ENCODE peak calls at places on chromosomes 3 and 15, in eight cellular contexts. J is K562, L is upper lobe of left lung, C is sigmoid colon, X is stomach, Z is HCT116, W is GM23338, T is H1. O is an unnamed sample. For H3K27me3, the result is how much of the 10 kb centered on the place peaks cover.

GRCh38 chr3:113268917-113269316 is 57.6 kb downstream of the BOC start:
- DNase-seq in L (no peak), J (no peak), X (no peak), C (no peak), Z (no peak), T (no peak), W (no peak), O (no peak)

GRCh38 chr15:42691308-42691707 is 45.6 kb downstream of the CDAN1 start:
- DNase-seq in Z (no peak), X (no peak), L (no peak), W (no peak), T (no peak), J (no peak), C (no peak), O (no peak)

GRCh38 chr15:64842099-64842940 is 605 bp downstream of the PLEKHO2 start:
- DNase-seq in Z (no peak), W (peak), L (no peak), T (no peak), C (peak), J (no peak), X (no peak), O (no peak)

GRCh38 chr3:134094491-134094890 is 64.8 kb upstream of the SLCO2A1 start:
- DNase-seq in J (no peak), W (no peak), L (no peak), C (no peak), T (no peak), Z (no peak), X (no peak), O (no peak)

GRCh38 chr15:57333487-57333886 is 42.8 kb upstream of the CGNL1 start:
- DNase-seq in J (no peak), X (no peak), W (no peak), T (no peak), Z (no peak), L (no peak), C (no peak), O (no peak)

GRCh38 chr3:45240292-45240691 is 14.2 kb upstream of the TMEM158 start:
- DNase-seq in C (no peak), T (no peak), Z (no peak), J (no peak), L (no peak), W (no peak), X (no peak), O (no peak)

GRCh38 chr15:77036537-77037474 is 34.1 kb downstream of the TSPAN3 start:
- DNase-seq in T (peak), C (peak), X (peak), J (no peak), L (no peak), W (no peak), Z (no peak), O (peak)

GRCh38 chr15:77907824-77908751 is 169.4 kb downstream of the TBC1D2B start:
- DNase-seq in L (peak), Z (peak), J (peak), X (peak), W (peak), T (no peak), C (peak), O (peak)

GRCh38 chr3:4928277-4928789 is 50.9 kb upstream of the BHLHE40 start:
- DNase-seq in L (no peak), T (no peak), W (no peak), Z (no peak), J (no peak), C (no peak), X (no peak), O (no peak)

GRCh38 chr3:171192176-171192854 is 165.8 kb upstream of the SLC2A2 start:
- DNase-seq in Z (peak), C (no peak), T (no peak), J (peak), W (no peak), L (no peak), X (no peak), O (no peak)

GRCh38 chr3:129387492-129387891 is 40.9 kb downstream of the EFCAB12 start:
- DNase-seq in T (no peak), C (no peak), Z (no peak), W (no peak), L (no peak), J (no peak), X (no peak), O (no peak)

GRCh38 chr3:126259411-126260391 is 79.3 kb upstream of the ALDH1L1 start:
- DNase-seq in L (peak), C (peak), Z (no peak), T (peak), J (peak), W (peak), X (peak), O (no peak)

GRCh38 chr3:10927551-10927950 is 65.0 kb upstream of the SLC6A1 start:
- DNase-seq in J (no peak), T (peak), W (no peak), Z (no peak), L (no peak), X (no peak), C (no peak), O (peak)

GRCh38 chr3:141331370-141332318 is 36.7 kb upstream of the ZBTB38 start:
- DNase-seq in C (peak), J (peak), L (no peak), X (no peak), Z (peak), W (no peak), T (no peak), O (no peak)

GRCh38 chr3:98884675-98885371 is 16.7 kb downstream of the DCBLD2 start:
- DNase-seq in L (no peak), X (no peak), Z (no peak), J (no peak), C (no peak), T (no peak), W (no peak), O (no peak)

GRCh38 chr3:29694783-29695182 is 413.9 kb downstream of the RBMS3 start:
- DNase-seq in W (peak), C (no peak), T (no peak), J (no peak), X (no peak), L (no peak), Z (peak), O (no peak)

GRCh38 chr3:3821780-3822179 is 22.5 kb downstream of the LRRN1 start:
- DNase-seq in T (no peak), Z (no peak), W (no peak), J (no peak), X (no peak), C (no peak), L (no peak), O (no peak)

GRCh38 chr3:112104774-112105173 is 18.6 kb downstream of the C3orf52 start:
- DNase-seq in X (no peak), Z (no peak), C (no peak), W (no peak), J (no peak), L (no peak), T (no peak), O (no peak)

GRCh38 chr3:10189557-10190374 is 25.0 kb downstream of the IRAK2 start:
- DNase-seq in Z (no peak), C (peak), L (no peak), T (no peak), X (peak), J (no peak), W (no peak), O (peak)

GRCh38 chr3:104165866-104166265 is 1200.8 kb upstream of the ALCAM start:
- DNase-seq in L (no peak), Z (no peak), C (no peak), X (no peak), T (no peak), J (no peak), W (no peak), O (no peak)

GRCh38 chr3:195352895-195353488 is 82.0 kb upstream of the XXYLT1 start:
- DNase-seq in W (peak), T (no peak), C (no peak), Z (peak), J (no peak), X (no peak), L (no peak), O (no peak)

GRCh38 chr3:15405448-15406050 is 21.8 kb downstream of the METTL6 start:
- DNase-seq in X (no peak), Z (peak), T (no peak), J (peak), W (peak), L (no peak), C (no peak), O (no peak)

GRCh38 chr3:102018544-102018943 is 169.2 kb downstream of the NFKBIZ start:
- DNase-seq in Z (no peak), L (no peak), T (no peak), W (no peak), X (no peak), C (no peak), J (no peak), O (no peak)

GRCh38 chr3:65946438-65946837 is 92.3 kb downstream of the MAGI1 start:
- DNase-seq in X (no peak), T (no peak), J (no peak), L (peak), W (no peak), Z (no peak), C (no peak), O (no peak)

GRCh38 chr15:60265057-60265456 is 132.7 kb downstream of the ANXA2 start:
- DNase-seq in L (no peak), T (no peak), X (no peak), C (no peak), W (no peak), Z (no peak), J (no peak), O (no peak)

GRCh38 chr3:150925751-150926201 is 20.5 kb upstream of the MINDY4B start:
- DNase-seq in J (peak), L (peak), W (peak), T (peak), C (no peak), Z (peak), X (peak), O (peak)

GRCh38 chr3:172939651-172940293 is 189.2 kb downstream of the ECT2 start:
- DNase-seq in Z (no peak), T (no peak), J (peak), C (no peak), W (peak), X (no peak), L (no peak), O (no peak)

GRCh38 chr15:26892119-26892518 is 25.3 kb downstream of the GABRA5 start:
- DNase-seq in L (peak), Z (no peak), T (no peak), X (no peak), W (no peak), J (no peak), C (no peak), O (no peak)

GRCh38 chr15:39874890-39875549 is 45.0 kb downstream of the GPR176 start:
- DNase-seq in W (peak), Z (peak), L (no peak), X (peak), C (no peak), J (no peak), T (no peak), O (no peak)

GRCh38 chr15:62618432-62618831 is 424.1 kb upstream of the TPM1 start:
- DNase-seq in C (no peak), X (no peak), L (no peak), W (no peak), J (no peak), Z (no peak), T (no peak), O (no peak)

GRCh38 chr3:106018929-106019328 is 150.1 kb upstream of the CBLB start:
- DNase-seq in C (no peak), J (no peak), L (no peak), T (no peak), Z (no peak), W (no peak), X (no peak), O (no peak)

GRCh38 chr3:127177226-127177625 is 15.7 kb upstream of the PRR23E start:
- DNase-seq in C (no peak), L (no peak), J (no peak), X (peak), T (no peak), W (no peak), Z (no peak), O (no peak)

GRCh38 chr15:60795889-60796288 is 316.9 kb upstream of the ICE2 start:
- DNase-seq in T (no peak), J (no peak), L (no peak), W (no peak), Z (no peak), X (no peak), C (no peak), O (no peak)

GRCh38 chr3:134496481-134497071 is 10.7 kb downstream of the CEP63 start:
- DNase-seq in L (no peak), J (peak), C (no peak), X (no peak), W (no peak), Z (no peak), T (no peak), O (no peak)

GRCh38 chr3:40387001-40387894 is at the start of gene ENTPD3:
- DNase-seq in J (peak), T (peak), C (no peak), X (peak), W (peak), Z (no peak), L (peak), O (peak)

GRCh38 chr3:127692501-127693335 is 20.0 kb downstream of the ABTB1 start:
- DNase-seq in J (no peak), W (no peak), L (no peak), X (no peak), T (no peak), Z (no peak), C (no peak), O (peak)

GRCh38 chr3:141646760-141647561 is 91.1 kb upstream of the RNF7 start:
- DNase-seq in T (no peak), J (peak), C (no peak), X (no peak), Z (peak), L (no peak), W (peak), O (no peak)

GRCh38 chr3:8988791-8989558 is 25.7 kb upstream of the RAD18 start:
- DNase-seq in Z (no peak), T (peak), C (no peak), X (no peak), J (no peak), W (no peak), L (no peak), O (no peak)

GRCh38 chr3:69855436-69856162 is 116.3 kb downstream of the MITF start:
- DNase-seq in W (no peak), L (no peak), J (no peak), X (no peak), T (no peak), Z (no peak), C (no peak), O (no peak)
- TF ChIP-seq CTCF in W (no peak), L (no peak), J (peak), X (no peak), T (no peak), Z (no peak), C (no peak), O (no peak)

DNA sequence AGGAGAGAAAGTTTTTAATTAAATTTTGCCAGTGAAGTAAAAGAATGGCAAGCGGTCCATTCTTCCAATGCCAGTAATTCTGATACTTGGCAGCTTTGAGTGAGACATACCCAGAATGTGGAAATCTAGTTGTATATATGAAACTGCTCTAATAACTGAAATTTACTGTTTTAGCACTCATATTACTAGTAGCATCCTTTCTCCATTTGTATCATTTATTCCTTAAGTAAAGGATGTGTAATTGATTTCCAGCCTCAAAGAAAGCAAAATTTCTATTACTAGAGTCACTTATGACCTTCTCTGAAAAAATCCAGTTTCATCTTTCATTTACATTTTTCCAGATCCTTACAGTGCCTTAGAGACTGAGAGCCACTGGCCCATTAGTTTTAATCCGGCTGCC is 65.1 kb downstream of the PBRM1 start:
- DNase-seq in Z (no peak), W (no peak), X (no peak), L (no peak), J (no peak), T (no peak), C (no peak), O (no peak)
- H3K27me3 ChIP-seq in Z (under half), W (under half), X (under half), L (under half), J (under half), T (under half), C (under half), O (under half)

DNA sequence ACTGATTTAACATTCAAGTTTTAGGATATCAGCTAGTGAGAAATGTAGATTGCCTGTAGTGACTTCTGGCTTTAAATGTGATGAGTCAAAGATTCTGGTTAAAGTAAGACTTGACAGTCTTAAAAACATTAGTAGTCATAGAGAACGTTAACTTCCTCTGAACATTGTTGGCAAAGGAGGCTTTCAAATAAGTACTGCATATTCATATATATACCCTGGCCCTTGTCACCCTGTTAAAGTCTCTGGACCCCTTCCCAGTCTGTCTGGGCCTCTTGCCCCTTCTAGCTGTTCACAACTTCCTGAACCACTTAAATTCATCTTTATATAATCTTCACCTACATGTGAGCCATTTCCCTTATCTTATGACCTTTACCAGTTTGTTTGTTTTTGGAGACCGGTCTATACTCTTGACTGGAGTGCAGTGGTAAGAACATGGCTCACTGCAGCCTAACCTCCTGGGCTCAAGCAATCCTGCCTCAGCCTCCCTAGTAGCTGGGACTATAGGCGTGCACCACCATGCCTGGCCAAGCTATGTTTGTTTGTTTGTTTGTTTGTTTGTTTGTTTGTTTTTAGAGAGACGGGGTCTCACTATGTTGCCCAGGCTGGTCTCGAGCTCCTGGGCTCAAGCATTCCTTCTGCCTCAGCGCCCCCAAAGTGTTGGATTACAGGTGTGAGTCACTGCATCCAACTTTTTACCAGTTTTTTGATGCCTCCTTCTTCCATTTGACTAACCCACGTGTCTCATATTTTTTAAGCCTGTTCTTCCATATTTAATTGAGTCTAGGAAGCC is 64.4 kb upstream of the CRTC3 start:
- DNase-seq in L (no peak), W (no peak), J (no peak), C (no peak), X (no peak), Z (no peak), T (no peak), O (no peak)
- TF ChIP-seq POLR2AphosphoS5 in L (no peak), W (no peak), J (no peak), C (peak), X (no peak), Z (no peak), T (no peak), O (no peak)

GRCh38 chr3:139201446-139202225 is 142.2 kb upstream of the MRPS22 start:
- DNase-seq in Z (no peak), T (no peak), J (no peak), C (no peak), L (no peak), X (no peak), W (no peak), O (no peak)

GRCh38 chr3:139204756-139205155 is 139.1 kb upstream of the MRPS22 start:
- DNase-seq in J (no peak), C (no peak), Z (no peak), T (no peak), L (no peak), X (no peak), W (no peak), O (no peak)

GRCh38 chr3:139202959-139203349 is 140.9 kb upstream of the MRPS22 start:
- DNase-seq in C (no peak), W (no peak), T (no peak), Z (no peak), X (no peak), L (no peak), J (no peak), O (no peak)

GRCh38 chr3:139203752-139204151 is 140.1 kb upstream of the MRPS22 start:
- DNase-seq in W (no peak), X (no peak), Z (no peak), J (no peak), T (peak), C (no peak), L (no peak), O (no peak)

DNA sequence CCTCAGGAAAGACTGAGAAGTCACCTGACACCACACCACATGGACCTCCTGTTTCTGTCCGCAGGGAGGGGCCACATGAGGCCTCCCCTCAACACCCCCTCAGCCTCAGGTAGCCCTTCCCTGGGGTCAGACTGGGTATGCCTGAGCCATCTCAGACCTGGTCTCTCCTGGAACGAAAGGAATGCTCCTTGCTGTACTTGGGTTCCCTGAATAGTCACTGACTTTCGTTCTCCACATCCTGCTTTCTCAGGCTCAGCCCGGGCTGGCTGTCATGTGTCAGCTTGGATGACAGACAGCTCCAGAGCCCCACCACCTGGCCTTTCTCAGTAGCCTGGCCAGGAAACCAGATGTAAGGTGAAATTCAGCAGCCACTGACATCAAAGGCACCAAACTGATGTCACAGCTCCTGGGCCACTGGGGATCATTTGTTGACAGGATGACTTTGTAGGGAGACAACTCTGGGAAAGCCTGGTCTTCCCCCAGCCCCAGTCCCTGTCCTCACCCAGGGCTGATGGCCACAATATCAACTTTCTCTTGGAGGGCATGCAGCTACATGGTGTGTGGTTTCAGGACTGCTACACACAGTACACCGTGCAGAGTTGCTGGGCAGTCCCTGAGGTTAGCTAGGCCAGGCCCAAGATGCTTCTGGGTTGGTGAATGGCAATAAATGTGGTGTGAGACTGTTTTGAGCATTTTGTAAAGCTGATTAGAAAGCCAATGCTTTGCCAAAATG is 141.4 kb upstream of the MRPS22 start:
- DNase-seq in J (peak), T (peak), Z (peak), W (peak), X (no peak), L (no peak), C (no peak), O (no peak)
- TF ChIP-seq CTCF in J (peak), T (peak), Z (peak), W (peak), X (no peak), L (no peak), C (peak), O (no peak)

DNA sequence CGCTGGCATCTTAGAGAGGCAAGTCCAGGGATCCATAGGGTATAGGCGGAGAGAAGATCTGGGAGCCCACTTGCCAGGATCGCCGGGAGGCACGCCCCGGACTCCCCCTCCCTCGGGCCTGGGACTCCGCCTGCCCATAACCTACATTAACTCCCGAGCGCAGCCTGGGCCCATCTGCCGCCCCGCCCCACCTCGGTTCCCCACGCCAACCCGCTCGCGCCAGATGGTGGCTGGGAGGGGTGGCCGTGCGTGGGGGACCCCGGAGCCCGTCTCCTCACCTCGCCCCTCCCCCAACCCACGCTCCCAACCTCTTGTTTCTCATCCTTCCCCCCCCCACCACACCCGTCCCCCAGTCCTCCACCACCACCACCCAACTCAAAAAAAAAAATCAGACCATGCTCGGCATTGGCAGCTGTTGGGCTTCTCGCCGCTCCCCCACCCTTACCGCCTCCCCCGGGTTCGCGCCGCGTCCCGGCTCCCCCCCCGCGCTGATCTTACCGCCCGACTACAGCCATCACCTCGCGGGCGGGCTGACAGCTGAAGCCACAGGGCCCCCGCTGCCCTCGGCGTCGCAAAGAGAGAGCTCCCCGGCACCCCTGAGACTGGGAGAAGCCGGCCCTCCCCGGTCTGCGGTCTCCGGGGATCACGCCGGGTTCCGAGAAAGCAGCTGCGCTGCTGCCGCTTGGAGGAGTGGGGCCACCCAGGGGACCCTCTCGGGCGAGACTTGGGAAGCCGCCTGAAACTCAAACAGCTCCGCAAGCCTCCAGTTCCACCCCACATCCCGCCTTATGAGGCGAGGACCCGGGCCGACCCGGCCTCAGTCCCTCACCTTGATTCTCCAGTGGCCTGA is 1.4 kb upstream of the DLL4 start:
- DNase-seq in Z (no peak), X (no peak), L (peak), W (peak), T (no peak), J (peak), C (no peak), O (peak)
- H3K27me3 ChIP-seq in Z (under half), X (half or more), L (half or more), W (half or more), T (half or more), J (under half), C (half or more), O (under half)